ENCODE peak calls at places on chromosomes 13 and 19, in four cellular contexts. O, H, T and I are unnamed samples.

GRCh38 chr13:45564108-45564507 is 51.4 kb downstream of the ERICH6B start:
- DNase-seq in O (no peak), H (peak; percentile 22), T (no peak), I (no peak)

GRCh38 chr13:23427342-23428182 is 5.9 kb downstream of the SACS start:
- DNase-seq in O (no peak), H (peak; percentile 5), T (no peak), I (no peak)

GRCh38 chr13:50699874-50700663 is 143.4 kb downstream of the DLEU7 start:
- DNase-seq in T (no peak), H (no peak), O (no peak), I (no peak)

GRCh38 chr13:45207319-45207718 is 6.5 kb upstream of the KCTD4 start:
- DNase-seq in T (no peak), O (no peak), H (no peak), I (no peak)

GRCh38 chr13:22040810-22041364 is 370.0 kb downstream of the FGF9 start:
- DNase-seq in H (no peak), T (peak; percentile 73), O (no peak), I (no peak)

GRCh38 chr13:45615501-45616101 is at the start of gene ERICH6B:
- DNase-seq in T (peak; percentile 33), H (no peak), O (no peak), I (no peak)

GRCh38 chr13:76512676-76513277 is 373.4 kb downstream of the KCTD12 start:
- DNase-seq in T (no peak), H (no peak), O (no peak), I (peak; percentile 11)

GRCh38 chr13:20475927-20476691 is 49.5 kb downstream of the CRYL1 start:
- DNase-seq in T (no peak), H (no peak), O (peak; percentile 65), I (no peak)

GRCh38 chr19:30314805-30315155 is 57.4 kb upstream of the ZNF536 start:
- DNase-seq in H (no peak), O (no peak), T (no peak), I (no peak)

GRCh38 chr19:34429553-34429952 is 1.4 kb downstream of the UBA2 start:
- DNase-seq in O (no peak), H (no peak), T (no peak), I (no peak)

GRCh38 chr19:34428549-34429285 is 536 bp downstream of the UBA2 start:
- DNase-seq in O (no peak), H (peak; percentile 2), T (no peak), I (peak; percentile 47)

GRCh38 chr19:34431681-34432402 is 3.7 kb downstream of the UBA2 start:
- DNase-seq in T (no peak), O (no peak), H (no peak), I (no peak)

GRCh38 chr19:34432797-34433196 is 4.6 kb downstream of the UBA2 start:
- DNase-seq in O (no peak), T (no peak), H (no peak), I (no peak)

DNA sequence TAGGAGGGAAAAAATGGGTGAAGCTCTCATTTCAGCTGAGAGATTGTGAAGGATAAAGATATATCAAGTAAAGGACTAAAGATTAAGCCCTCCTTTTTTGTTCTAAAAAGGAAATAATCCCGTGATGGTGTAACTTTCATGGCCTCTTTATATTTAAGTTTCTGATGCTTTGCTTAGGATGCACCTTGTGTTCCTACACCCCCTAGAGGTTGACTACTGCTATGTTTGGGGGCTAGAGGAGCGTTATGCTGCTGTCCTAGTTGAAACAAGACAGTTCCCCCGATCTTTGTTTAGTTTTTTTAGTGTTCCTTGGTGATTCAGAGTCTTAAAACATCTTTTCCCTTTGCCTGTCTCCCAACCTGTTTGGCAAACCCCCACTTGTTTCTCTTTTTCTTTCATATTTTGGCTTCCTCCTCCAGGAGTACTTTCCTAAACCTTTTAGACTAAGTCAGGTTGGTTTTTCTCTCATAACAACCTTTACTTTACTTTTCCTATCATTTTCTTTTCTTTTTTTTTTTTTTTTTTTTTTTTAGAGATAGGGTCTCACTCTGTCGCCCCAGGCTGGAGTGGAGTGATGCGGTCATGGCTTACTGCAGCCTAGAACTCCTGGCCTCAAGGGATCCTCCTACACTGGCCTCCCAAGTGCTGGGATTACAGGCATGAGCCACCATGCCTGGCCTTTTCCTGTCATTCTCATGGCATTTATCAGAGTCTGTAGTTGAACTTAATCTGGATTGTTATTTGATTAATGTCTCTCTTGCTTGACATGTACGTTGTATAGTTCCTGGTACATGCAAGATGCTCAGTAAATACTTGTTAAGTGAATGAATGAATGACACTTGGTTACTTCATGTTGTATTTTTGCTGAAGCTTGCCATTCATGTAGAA is 2.8 kb downstream of the UBA2 start:
- DNase-seq in H (peak; percentile 57), T (no peak), O (no peak), I (peak; percentile 77)
- TF ChIP-seq MAX in H (no peak), T (no peak), O (no peak), I (no peak)

GRCh38 chr19:14368011-14368513 is 13.2 kb upstream of the ADGRE5 start:
- DNase-seq in O (no peak), H (no peak), T (no peak), I (no peak)

GRCh38 chr19:14371321-14371821 is 9.9 kb upstream of the ADGRE5 start:
- DNase-seq in H (no peak), O (no peak), T (no peak), I (no peak)

GRCh38 chr19:14370169-14370998 is 10.9 kb upstream of the ADGRE5 start:
- DNase-seq in T (no peak), H (no peak), O (no peak), I (no peak)

GRCh38 chr19:14367016-14367415 is 14.2 kb upstream of the ADGRE5 start:
- DNase-seq in O (no peak), H (no peak), T (no peak), I (no peak)

GRCh38 chr19:14369399-14370168 is 11.7 kb upstream of the ADGRE5 start:
- DNase-seq in T (no peak), H (no peak), O (no peak), I (no peak)
- TF ChIP-seq TCF12 in T (no peak), H (no peak), O (peak; percentile 32), I (no peak)

GRCh38 chr13:106373989-106374572 is 161.4 kb downstream of the EFNB2 start:
- DNase-seq in O (peak; percentile 69), T (no peak), H (no peak), I (no peak)
- TF ChIP-seq MAX in O (no peak), T (no peak), H (no peak), I (no peak)

GRCh38 chr13:106474906-106475305 is 60.6 kb downstream of the EFNB2 start:
- DNase-seq in O (no peak), T (no peak), H (no peak), I (no peak)
- TF ChIP-seq TCF12 in O (no peak), T (no peak), H (no peak), I (no peak)

GRCh38 chr13:31200636-31200970 is 828 bp downstream of the B3GLCT start:
- DNase-seq in O (no peak), T (no peak), H (peak; percentile 24), I (no peak)
- TF ChIP-seq MAX in O (no peak), T (no peak), H (peak; percentile 56), I (no peak)

DNA sequence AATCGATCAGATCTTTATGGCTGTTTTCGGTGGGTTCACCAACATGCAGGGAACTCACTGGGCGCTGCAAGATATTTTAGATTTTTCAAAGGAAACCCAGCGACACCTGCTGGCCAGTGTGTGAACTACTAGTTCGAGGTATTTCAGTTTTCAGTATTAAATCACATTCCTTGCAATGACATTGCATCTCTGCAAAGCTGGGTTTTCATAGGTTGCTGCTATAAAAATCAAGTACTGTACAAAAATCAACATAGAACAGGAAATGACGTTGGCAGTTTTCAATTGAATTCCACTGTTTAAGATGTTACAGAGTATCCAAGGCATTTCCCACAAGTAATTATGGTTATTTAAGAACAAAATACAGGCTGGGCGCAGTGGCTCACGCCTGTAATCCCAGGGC is 17.6 kb downstream of the LIG1 start:
- DNase-seq in O (no peak), H (peak; percentile 24), T (no peak), I (peak; percentile 65)
- TF ChIP-seq TCF12 in O (no peak), H (no peak), T (no peak), I (no peak)

DNA sequence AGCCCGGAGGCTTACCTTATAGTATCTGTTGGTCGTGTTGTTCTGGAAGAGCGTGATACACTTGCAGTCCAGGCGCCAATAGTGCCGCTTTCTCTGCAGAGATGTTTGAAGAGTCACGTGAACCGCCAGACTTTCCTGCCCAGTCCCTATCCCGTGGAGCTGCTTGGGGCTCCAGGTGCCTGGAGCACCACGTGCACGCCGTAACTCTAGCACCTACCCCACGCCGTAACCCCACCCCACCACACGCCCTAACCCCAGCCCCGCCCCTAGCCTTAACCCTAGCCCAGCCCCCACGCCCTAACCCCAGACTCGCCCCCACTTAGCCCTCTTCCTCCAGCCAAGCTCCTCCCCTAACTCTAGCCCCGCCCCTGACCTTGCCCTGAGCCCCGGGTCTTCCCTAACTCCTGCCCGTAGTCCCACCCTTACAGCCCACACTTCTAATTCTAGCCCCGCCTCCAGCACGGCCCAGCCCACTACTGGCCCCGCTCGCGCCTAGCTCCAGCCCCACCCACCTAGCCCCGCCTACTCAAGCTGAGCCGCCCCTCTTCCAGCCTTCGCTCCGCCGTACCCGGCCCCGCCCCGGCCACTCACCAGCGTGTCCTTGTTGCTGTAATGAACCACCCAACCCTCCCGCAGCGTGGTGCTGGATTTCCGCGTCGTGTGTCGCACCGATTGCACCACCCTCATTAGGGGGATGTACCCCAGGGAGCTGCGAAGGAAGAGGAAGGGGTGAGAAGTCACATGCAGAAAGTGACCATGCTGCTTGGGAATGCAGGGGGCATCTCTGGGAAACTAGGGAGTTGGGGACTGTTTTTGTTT is 19.6 kb downstream of the PRKD2 start:
- DNase-seq in O (no peak), T (peak; percentile 96), H (no peak), I (peak; percentile 72)
- TF ChIP-seq MAX in O (no peak), T (peak; percentile 65), H (no peak), I (no peak)